ENCODE peak calls at places on chromosomes 7 and 10, in seven cellular contexts. K is endothelial cell; J is GM13976; V is mesothelial cell of epicardium; O is prostate gland; N is fibroblast of pulmonary artery; D is CD8-positive, alpha-beta T cell. Y is an unnamed sample.

GRCh38 chr10:123527122-123527521 is 139.0 kb upstream of the GPR26 start:
- DNase-seq in V (no peak), N (no peak), K (no peak), O (no peak), J (peak), D (no peak), Y (no peak)

GRCh38 chr10:25059990-25060389 is 43.6 kb downstream of the THNSL1 start:
- DNase-seq in K (no peak), D (no peak), J (no peak), V (peak), N (peak), O (peak), Y (peak)

GRCh38 chr7:43621729-43622448 is 39.0 kb downstream of the STK17A start:
- DNase-seq in K (no peak), V (no peak), J (no peak), D (no peak), O (no peak), N (peak), Y (no peak)

GRCh38 chr7:40899151-40899550 is 764.3 kb downstream of the SUGCT start:
- DNase-seq in O (peak), V (no peak), J (no peak), N (no peak), K (no peak), D (no peak), Y (no peak)

GRCh38 chr10:123974406-123974805 is 82.8 kb upstream of the CPXM2 start:
- DNase-seq in V (no peak), D (no peak), J (no peak), K (no peak), O (no peak), N (peak), Y (no peak)

GRCh38 chr10:122142652-122143237 is 128.4 kb upstream of the BTBD16 start:
- DNase-seq in J (peak), V (no peak), K (peak), D (no peak), N (no peak), O (no peak), Y (no peak)

GRCh38 chr7:103856929-103857328 is 132.5 kb downstream of the RELN start:
- DNase-seq in O (no peak), J (no peak), N (no peak), K (no peak), D (no peak), V (no peak), Y (no peak)

GRCh38 chr7:74371381-74372059 is 82.2 kb upstream of the GTF2IRD1 start:
- DNase-seq in N (peak), O (no peak), V (no peak), D (no peak), K (peak), J (peak), Y (no peak)

GRCh38 chr7:64498270-64498669 is 64.6 kb downstream of the ZNF680 start:
- DNase-seq in O (peak), V (no peak), N (no peak), J (no peak), K (no peak), D (no peak), Y (no peak)

GRCh38 chr10:61452655-61453641 is at the start of gene TMEM26:
- DNase-seq in O (peak), J (no peak), K (peak), N (peak), D (no peak), V (no peak), Y (peak)

GRCh38 chr7:78039791-78040776 is 241.5 kb downstream of the PHTF2 start:
- DNase-seq in D (peak), J (peak), N (peak), O (no peak), V (no peak), K (peak), Y (peak)

GRCh38 chr7:33979807-33980355 is 74.5 kb downstream of the BMPER start:
- DNase-seq in V (no peak), K (no peak), J (no peak), D (no peak), O (no peak), N (peak), Y (no peak)

GRCh38 chr7:148944935-148945934 is 61.1 kb upstream of the EZH2 start:
- DNase-seq in O (no peak), D (no peak), N (peak), V (no peak), J (no peak), K (no peak), Y (no peak)

GRCh38 chr7:155071916-155072315 is 1.8 kb downstream of the HTR5A start:
- DNase-seq in O (no peak), D (no peak), J (no peak), V (no peak), K (no peak), N (no peak), Y (no peak)

GRCh38 chr10:62083868-62084267 is 182.4 kb downstream of the ARID5B start:
- DNase-seq in V (peak), O (peak), K (no peak), J (no peak), N (peak), D (no peak), Y (no peak)

GRCh38 chr10:5840314-5841307 is 27.4 kb upstream of the GDI2 start:
- DNase-seq in O (no peak), K (no peak), V (no peak), D (no peak), J (peak), N (peak), Y (peak)

GRCh38 chr10:129771576-129772471 is 192.2 kb downstream of the EBF3 start:
- DNase-seq in D (peak), K (no peak), J (no peak), O (no peak), N (no peak), V (no peak), Y (peak)

GRCh38 chr10:68876246-68876918 is 24.7 kb upstream of the DDX50 start:
- DNase-seq in O (no peak), J (no peak), N (no peak), K (no peak), D (no peak), V (no peak), Y (no peak)

GRCh38 chr7:27184342-27185012 is 555 bp downstream of the HOXA11 start:
- DNase-seq in N (peak), V (no peak), D (peak), K (no peak), J (no peak), O (peak), Y (peak)

GRCh38 chr10:29658984-29659769 is 24.4 kb upstream of the SVIL start:
- DNase-seq in N (peak), V (no peak), O (peak), J (peak), K (peak), D (peak), Y (no peak)
- TF ChIP-seq CTCF in N (peak), V (no peak), O (peak), J (no peak), K (no peak), D (peak), Y (peak)

GRCh38 chr7:1641173-1641572 is 28.9 kb upstream of the ELFN1 start:
- DNase-seq in O (no peak), N (no peak), J (no peak), K (no peak), D (no peak), V (no peak), Y (peak)

GRCh38 chr7:1639578-1640175 is 30.4 kb upstream of the ELFN1 start:
- DNase-seq in J (no peak), K (no peak), D (no peak), V (no peak), O (no peak), N (no peak), Y (no peak)

GRCh38 chr7:1639071-1639470 is 31.0 kb upstream of the ELFN1 start:
- DNase-seq in O (no peak), D (no peak), J (no peak), N (no peak), K (no peak), V (no peak), Y (no peak)

GRCh38 chr7:1641661-1642260 is 28.3 kb upstream of the ELFN1 start:
- DNase-seq in K (no peak), D (no peak), V (no peak), O (no peak), J (no peak), N (no peak), Y (no peak)

GRCh38 chr7:1640376-1641172 is 29.5 kb upstream of the ELFN1 start:
- DNase-seq in D (no peak), N (no peak), V (no peak), K (no peak), O (no peak), J (no peak), Y (peak)
- TF ChIP-seq CTCF in D (no peak), N (no peak), V (no peak), K (no peak), O (no peak), J (no peak), Y (no peak)

GRCh38 chr7:25770670-25771069 is 381.3 kb upstream of the NFE2L3 start:
- DNase-seq in N (no peak), K (no peak), V (no peak), J (no peak), D (no peak), O (no peak), Y (no peak)

GRCh38 chr7:25774675-25775074 is 377.3 kb upstream of the NFE2L3 start:
- DNase-seq in V (no peak), D (no peak), N (no peak), O (no peak), K (no peak), J (no peak), Y (no peak)

GRCh38 chr7:25772802-25773201 is 379.2 kb upstream of the NFE2L3 start:
- DNase-seq in K (no peak), D (no peak), O (no peak), N (no peak), V (no peak), J (no peak), Y (no peak)

GRCh38 chr7:25771491-25771890 is 380.5 kb upstream of the NFE2L3 start:
- DNase-seq in O (no peak), V (no peak), D (no peak), N (no peak), J (no peak), K (no peak), Y (no peak)

DNA sequence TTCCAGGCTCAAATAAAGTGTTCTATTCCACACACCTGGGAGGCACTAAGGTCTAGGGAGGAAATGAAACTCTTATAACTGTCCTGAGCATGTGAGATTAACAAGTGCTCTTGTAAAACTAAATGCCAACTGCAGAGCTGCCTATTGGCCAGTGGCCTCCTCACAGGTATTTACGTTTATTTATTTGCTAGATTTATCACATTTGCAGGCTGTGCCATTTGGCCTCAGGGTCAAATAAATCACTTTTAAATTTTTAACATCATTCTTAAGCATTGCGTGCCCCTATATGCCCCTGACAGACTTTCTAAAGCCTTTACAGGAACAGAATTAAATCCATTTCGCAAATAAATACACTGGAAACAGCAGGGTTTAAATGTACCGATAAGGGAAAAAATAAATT is 381.8 kb upstream of the NFE2L3 start:
- DNase-seq in J (no peak), K (no peak), N (no peak), D (no peak), V (no peak), O (peak), Y (no peak)
- TF ChIP-seq CTCF in J (no peak), K (no peak), N (no peak), D (no peak), V (no peak), O (no peak), Y (no peak)

GRCh38 chr10:64091889-64092288 is 570.7 kb downstream of the REEP3 start:
- DNase-seq in O (no peak), K (no peak), V (no peak), J (no peak), D (no peak), N (peak), Y (no peak)
- TF ChIP-seq CTCF in O (no peak), K (no peak), V (no peak), J (peak), D (no peak), N (no peak), Y (no peak)

GRCh38 chr10:77718957-77719356 is 81.3 kb upstream of the KCNMA1 start:
- DNase-seq in D (no peak), O (no peak), V (no peak), N (no peak), K (no peak), J (no peak), Y (no peak)

GRCh38 chr10:77715081-77715480 is 77.5 kb upstream of the KCNMA1 start:
- DNase-seq in D (no peak), O (no peak), V (no peak), J (no peak), K (peak), N (no peak), Y (no peak)

GRCh38 chr10:77715536-77715935 is 77.9 kb upstream of the KCNMA1 start:
- DNase-seq in K (no peak), O (no peak), D (no peak), N (no peak), J (no peak), V (no peak), Y (no peak)

GRCh38 chr10:77713506-77714280 is 76.1 kb upstream of the KCNMA1 start:
- DNase-seq in K (no peak), N (no peak), D (no peak), O (no peak), V (no peak), J (no peak), Y (no peak)

GRCh38 chr10:77716943-77717735 is 79.5 kb upstream of the KCNMA1 start:
- DNase-seq in N (no peak), V (no peak), J (no peak), K (no peak), O (peak), D (no peak), Y (no peak)
- TF ChIP-seq CTCF in N (no peak), V (no peak), J (no peak), K (no peak), O (no peak), D (no peak), Y (no peak)

GRCh38 chr7:37832194-37832593 is 16.2 kb upstream of the NME8 start:
- DNase-seq in D (no peak), V (peak), N (peak), K (no peak), O (peak), J (peak), Y (peak)
- TF ChIP-seq CTCF in D (no peak), V (no peak), N (no peak), K (no peak), O (peak), J (peak), Y (peak)

GRCh38 chr7:134520130-134520529 is 7.2 kb upstream of the AKR1B10 start:
- DNase-seq in K (no peak), O (no peak), N (peak), J (no peak), D (no peak), V (no peak), Y (no peak)
- TF ChIP-seq CTCF in K (no peak), O (peak), N (no peak), J (no peak), D (no peak), V (no peak), Y (no peak)

GRCh38 chr10:3745582-3745981 is 39.4 kb downstream of the KLF6 start:
- DNase-seq in J (no peak), V (no peak), N (no peak), O (no peak), K (no peak), D (no peak), Y (no peak)
- TF ChIP-seq CTCF in J (no peak), V (no peak), N (no peak), O (no peak), K (no peak), D (no peak), Y (no peak)

DNA sequence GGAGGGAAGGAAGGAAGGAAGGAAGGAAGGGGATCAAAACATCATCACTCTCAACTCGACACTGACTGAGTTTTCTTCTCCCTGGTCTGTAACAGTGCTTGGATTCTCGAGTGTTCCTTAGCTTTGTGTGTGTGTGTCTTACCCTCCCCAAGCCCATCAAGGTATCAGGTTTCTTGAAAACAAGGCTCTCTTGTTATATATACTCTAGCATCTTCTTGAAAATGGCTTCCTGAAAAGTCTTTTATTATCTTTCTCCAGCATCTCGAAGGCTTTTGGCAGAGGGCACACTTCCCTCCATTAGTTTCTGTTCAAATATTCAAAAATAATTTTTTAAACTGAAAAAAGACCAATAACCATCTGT is 13.4 kb downstream of the SERPINE1 start:
- DNase-seq in K (no peak), N (peak), D (no peak), V (no peak), O (no peak), J (no peak), Y (no peak)
- TF ChIP-seq CTCF in K (no peak), N (no peak), D (no peak), V (no peak), O (no peak), J (no peak), Y (no peak)

GRCh38 chr7:69892790-69893189 is 294.5 kb downstream of the AUTS2 start:
- DNase-seq in O (no peak), N (no peak), K (no peak), J (no peak), V (no peak), D (no peak), Y (no peak)
- TF ChIP-seq CTCF in O (no peak), N (no peak), K (no peak), J (no peak), V (no peak), D (no peak), Y (no peak)